ENCODE peak calls at places on chromosomes 7 and 10, in eight cellular contexts. Q, K, G, J, X, R, U and D are unnamed samples.

GRCh38 chr10:132630666-132631347 is 93.2 kb downstream of the INPP5A start:
- DNase-seq in X (no peak), U (peak; percentile 63), G (peak; percentile 49), J (peak; percentile 39), K (no peak), Q (no peak), R (peak; percentile 37), D (peak; percentile 55)

GRCh38 chr7:36958094-36958718 is 233.9 kb upstream of the AOAH start:
- DNase-seq in J (no peak), X (no peak), G (no peak), R (no peak), U (no peak), K (no peak), Q (no peak), D (no peak)

GRCh38 chr7:98294798-98295382 is 13.4 kb downstream of the BRI3 start:
- DNase-seq in R (peak; percentile 71), G (peak; percentile 64), K (peak; percentile 22), Q (no peak), X (no peak), U (peak; percentile 86), J (peak; percentile 71), D (no peak)

GRCh38 chr10:125003901-125004467 is 62.1 kb downstream of the ZRANB1 start:
- DNase-seq in U (peak; percentile 59), Q (no peak), K (no peak), R (no peak), J (peak; percentile 32), X (no peak), G (no peak), D (no peak)

GRCh38 chr7:27991006-27991528 is 189.5 kb downstream of the JAZF1 start:
- DNase-seq in Q (no peak), R (no peak), U (no peak), X (no peak), J (no peak), K (no peak), G (no peak), D (no peak)

GRCh38 chr10:29767958-29768357 is 133.2 kb upstream of the SVIL start:
- DNase-seq in X (no peak), Q (no peak), K (no peak), U (no peak), G (no peak), R (no peak), J (no peak), D (no peak)

GRCh38 chr10:63110940-63111339 is 22.2 kb upstream of the NRBF2 start:
- DNase-seq in J (no peak), K (no peak), Q (no peak), X (no peak), U (no peak), G (no peak), R (no peak), D (no peak)

GRCh38 chr10:60967854-60968484 is 24.0 kb upstream of the RHOBTB1 start:
- DNase-seq in R (no peak), U (no peak), Q (no peak), K (no peak), J (no peak), X (no peak), G (no peak), D (no peak)

GRCh38 chr7:46058424-46058823 is 137.4 kb upstream of the IGFBP3 start:
- DNase-seq in Q (no peak), J (no peak), G (no peak), K (no peak), X (no peak), U (no peak), R (no peak), D (no peak)

GRCh38 chr7:129739427-129739826 is 127.9 kb downstream of the NRF1 start:
- DNase-seq in U (no peak), K (no peak), J (no peak), X (no peak), Q (no peak), R (no peak), G (no peak), D (no peak)

GRCh38 chr10:80491251-80492102 is 37.4 kb downstream of the TSPAN14 start:
- DNase-seq in J (peak; percentile 69), K (no peak), X (no peak), U (peak; percentile 87), Q (no peak), G (no peak), R (no peak), D (no peak)

GRCh38 chr7:122155566-122155965 is 11.5 kb upstream of the AASS start:
- DNase-seq in G (no peak), J (no peak), R (no peak), U (no peak), K (no peak), X (no peak), Q (no peak), D (no peak)

GRCh38 chr10:74067373-74068370 is 69.8 kb downstream of the VCL start:
- DNase-seq in Q (no peak), K (no peak), R (no peak), J (no peak), X (no peak), U (no peak), G (no peak), D (no peak)

GRCh38 chr10:74058658-74059057 is 60.7 kb downstream of the VCL start:
- DNase-seq in G (no peak), J (no peak), U (no peak), R (no peak), K (no peak), Q (no peak), X (no peak), D (no peak)

GRCh38 chr10:74058071-74058470 is 60.2 kb downstream of the VCL start:
- DNase-seq in J (no peak), K (no peak), G (no peak), Q (no peak), R (no peak), X (no peak), U (no peak), D (no peak)

DNA sequence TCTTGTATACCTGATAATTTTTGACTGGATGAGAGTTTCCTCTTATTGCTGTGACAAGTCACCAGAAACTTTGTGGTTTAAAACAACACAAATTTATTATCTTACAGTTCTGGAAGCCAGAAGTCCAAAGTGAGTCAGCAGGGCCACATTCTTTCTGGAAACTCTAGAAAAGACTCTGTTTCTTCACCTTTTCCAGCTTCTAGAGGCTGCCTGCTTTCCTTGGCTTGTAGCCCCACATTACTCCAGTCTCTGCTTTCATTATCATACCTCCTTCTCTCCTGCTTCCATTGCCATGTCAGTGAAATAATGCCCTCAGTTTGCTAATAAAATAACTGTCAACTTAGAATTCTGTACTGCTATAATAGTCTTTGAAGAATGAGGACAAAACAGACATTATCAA is 65.3 kb downstream of the VCL start:
- DNase-seq in Q (no peak), J (no peak), R (no peak), X (no peak), G (no peak), U (no peak), K (no peak), D (no peak)
- H3K9me3 ChIP-seq in Q (no peaks in the 10 kb centered on the region), J (no peaks in the 10 kb centered on the region), R (no peaks in the 10 kb centered on the region), X (no peaks in the 10 kb centered on the region), G (no peaks in the 10 kb centered on the region), U (no peaks in the 10 kb centered on the region), K (no peaks in the 10 kb centered on the region), D (no peaks in the 10 kb centered on the region)

GRCh38 chr7:25029075-25029474 is 49.1 kb upstream of the OSBPL3 start:
- DNase-seq in R (no peak), Q (no peak), K (no peak), J (no peak), U (no peak), G (no peak), X (no peak), D (no peak)

GRCh38 chr7:25031432-25031831 is 51.5 kb upstream of the OSBPL3 start:
- DNase-seq in J (no peak), R (no peak), X (no peak), Q (no peak), U (no peak), G (peak; percentile 8), K (no peak), D (no peak)

GRCh38 chr7:25026156-25026555 is 46.2 kb upstream of the OSBPL3 start:
- DNase-seq in R (no peak), K (no peak), X (no peak), G (no peak), Q (no peak), U (no peak), J (no peak), D (no peak)

GRCh38 chr7:25031007-25031406 is 51.0 kb upstream of the OSBPL3 start:
- DNase-seq in R (no peak), Q (no peak), U (no peak), K (no peak), J (no peak), X (no peak), G (peak; percentile 48), D (no peak)

DNA sequence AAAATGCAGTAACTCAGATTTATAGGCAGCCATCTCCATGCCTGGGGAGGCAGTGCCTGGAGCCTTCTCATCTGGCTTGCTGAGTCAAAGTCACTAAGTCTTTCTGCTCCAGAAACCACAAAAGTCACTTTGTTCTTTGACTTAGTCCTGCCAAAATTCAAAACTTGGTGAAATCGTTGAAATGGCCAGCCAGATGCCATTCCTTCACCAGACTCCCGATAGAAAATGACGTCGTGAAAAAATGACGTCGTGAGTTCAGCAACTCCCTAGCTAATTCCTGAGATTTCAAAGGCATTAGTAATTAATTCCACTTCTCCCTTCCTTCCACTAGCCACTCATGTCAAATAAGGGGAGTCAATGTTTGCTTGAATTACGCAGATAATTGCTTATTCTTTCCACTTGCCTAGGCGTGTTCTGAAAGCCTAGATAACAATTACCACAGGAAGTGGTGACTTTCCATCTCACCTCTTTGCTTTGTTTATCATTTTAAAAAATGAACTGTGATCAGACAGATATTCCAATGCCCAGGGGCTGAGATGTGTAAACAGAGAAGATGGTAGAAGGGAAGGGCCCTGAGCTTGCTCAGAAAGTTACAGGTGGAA is 48.5 kb upstream of the OSBPL3 start:
- DNase-seq in K (peak; percentile 21), U (no peak), J (no peak), G (no peak), R (no peak), Q (no peak), X (peak; percentile 20), D (no peak)
- H3K27ac ChIP-seq in K (peak overlapping the region; percentile 12), U (peak overlapping the region; percentile 51), J (no peak overlapping the region), G (no peak overlapping the region), R (no peak overlapping the region), Q (peak overlapping the region; percentile 32), X (no peak overlapping the region), D (no peak overlapping the region)

DNA sequence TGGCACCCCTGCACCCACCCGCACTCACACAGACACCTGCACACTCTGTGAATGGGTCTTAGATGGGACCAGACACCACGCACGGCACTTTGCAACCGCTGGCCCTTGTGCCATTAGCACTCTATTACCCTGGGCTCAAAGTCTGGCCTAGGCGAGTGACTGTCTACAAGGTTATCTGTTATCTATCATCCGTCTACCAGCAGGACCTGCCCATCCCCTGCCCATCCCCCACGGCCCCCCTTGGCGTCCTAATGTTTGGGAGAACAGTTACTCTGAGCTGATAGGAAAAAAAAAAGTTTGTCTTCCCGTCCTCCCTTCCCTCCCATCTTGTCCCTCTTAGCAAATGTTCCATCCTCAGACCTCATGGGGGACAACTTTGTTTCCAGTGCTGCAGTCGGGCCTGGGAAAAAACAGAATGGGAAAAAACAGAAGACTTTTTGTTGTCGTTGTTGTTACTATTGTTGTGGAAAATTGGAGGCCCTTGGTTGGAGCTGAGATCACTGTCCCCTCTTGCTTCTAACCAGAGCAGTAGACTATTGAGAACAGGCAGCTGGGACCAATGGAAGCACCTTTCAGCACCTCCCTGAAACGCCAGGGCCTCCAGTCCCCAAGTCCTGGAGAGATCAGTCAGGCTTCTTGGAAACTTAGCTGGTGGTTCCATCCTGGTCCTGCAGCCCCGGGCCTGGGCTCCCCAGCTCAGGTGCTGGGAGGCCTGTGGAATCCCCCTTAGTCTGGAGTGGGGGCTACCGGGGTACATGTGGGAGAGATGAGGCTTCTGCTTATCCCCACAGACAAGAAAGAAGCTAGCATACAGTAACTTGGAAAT is 12.2 kb downstream of the UNCX start:
- DNase-seq in R (no peak), Q (no peak), X (no peak), J (no peak), U (peak; percentile 31), G (no peak), K (no peak), D (no peak)
- H3K9me3 ChIP-seq in R (no peaks in the 10 kb centered on the region), Q (no peaks in the 10 kb centered on the region), X (no peaks in the 10 kb centered on the region), J (no peaks in the 10 kb centered on the region), U (no peaks in the 10 kb centered on the region), G (no peaks in the 10 kb centered on the region), K (no peaks in the 10 kb centered on the region), D (no peaks in the 10 kb centered on the region)

GRCh38 chr7:29270579-29270978 is 76.0 kb downstream of the CHN2 start:
- DNase-seq in J (no peak), U (no peak), Q (no peak), K (no peak), G (no peak), R (no peak), X (no peak), D (no peak)
- H3K27ac ChIP-seq in J (peak overlapping the region; percentile 74), U (no peak overlapping the region), Q (no peak overlapping the region), K (no peak overlapping the region), G (no peak overlapping the region), R (no peak overlapping the region), X (no peak overlapping the region), D (no peak overlapping the region)